ENCODE peak calls at places on chromosomes 3 and 15, in five cellular contexts. Q is breast epithelium, N is right atrium auricular region, F is sigmoid colon, O is transverse colon. M is an unnamed sample.

GRCh38 chr3:169809230-169809795 is 3.4 kb upstream of the LRRIQ4 start:
- DNase-seq in Q (no peak), N (no peak), F (no peak), O (no peak), M (no peak)

GRCh38 chr3:161559177-161559998 is 62.8 kb downstream of the OTOL1 start:
- DNase-seq in Q (no peak), N (no peak), F (no peak), O (no peak), M (no peak)

GRCh38 chr3:135134717-135135116 is 339.7 kb downstream of the EPHB1 start:
- DNase-seq in Q (no peak), N (no peak), F (no peak), O (no peak), M (no peak)

GRCh38 chr3:102532901-102533300 is 98.1 kb downstream of the ZPLD1 start:
- DNase-seq in Q (no peak), N (no peak), F (no peak), O (no peak), M (no peak)

GRCh38 chr3:146241523-146242240 is 9.2 kb downstream of the PLSCR4 start:
- DNase-seq in Q (no peak), N (no peak), F (no peak), O (no peak), M (no peak)

GRCh38 chr3:83567935-83568334 is 1390.9 kb upstream of the CADM2 start:
- DNase-seq in Q (no peak), N (no peak), F (no peak), O (no peak), M (no peak)

GRCh38 chr3:149367021-149367840 is 10.2 kb downstream of the TM4SF1 start:
- DNase-seq in Q (no peak), N (no peak), F (no peak), O (peak; percentile 55), M (peak; percentile 57)

GRCh38 chr3:194720048-194720447 is 34.4 kb downstream of the FAM43A start:
- DNase-seq in Q (no peak), N (no peak), F (no peak), O (no peak), M (no peak)

GRCh38 chr15:77759896-77760592 is 127.3 kb upstream of the LINGO1 start:
- DNase-seq in Q (no peak), N (no peak), F (no peak), O (no peak), M (no peak)

GRCh38 chr15:67127925-67128324 is 62.5 kb downstream of the SMAD3 start:
- DNase-seq in Q (no peak), N (no peak), F (no peak), O (no peak), M (no peak)

GRCh38 chr3:72223116-72223515 is 438.2 kb upstream of the PROK2 start:
- DNase-seq in Q (no peak), N (no peak), F (no peak), O (no peak), M (no peak)

GRCh38 chr3:134201201-134202130 is 49.2 kb downstream of the RYK start:
- DNase-seq in Q (no peak), N (no peak), F (no peak), O (no peak), M (no peak)

GRCh38 chr15:58396181-58396580 is 35.6 kb upstream of the LIPC start:
- DNase-seq in Q (no peak), N (no peak), F (no peak), O (no peak), M (no peak)

GRCh38 chr15:71888797-71889196 is 78.4 kb downstream of the NR2E3 start:
- DNase-seq in Q (no peak), N (no peak), F (no peak), O (no peak), M (no peak)

GRCh38 chr3:61960976-61961375 is 399.6 kb downstream of the PTPRG start:
- DNase-seq in Q (no peak), N (no peak), F (no peak), O (no peak), M (no peak)

GRCh38 chr15:85339976-85340665 is 40.3 kb upstream of the AKAP13 start:
- DNase-seq in Q (no peak), N (no peak), F (no peak), O (no peak), M (no peak)

DNA sequence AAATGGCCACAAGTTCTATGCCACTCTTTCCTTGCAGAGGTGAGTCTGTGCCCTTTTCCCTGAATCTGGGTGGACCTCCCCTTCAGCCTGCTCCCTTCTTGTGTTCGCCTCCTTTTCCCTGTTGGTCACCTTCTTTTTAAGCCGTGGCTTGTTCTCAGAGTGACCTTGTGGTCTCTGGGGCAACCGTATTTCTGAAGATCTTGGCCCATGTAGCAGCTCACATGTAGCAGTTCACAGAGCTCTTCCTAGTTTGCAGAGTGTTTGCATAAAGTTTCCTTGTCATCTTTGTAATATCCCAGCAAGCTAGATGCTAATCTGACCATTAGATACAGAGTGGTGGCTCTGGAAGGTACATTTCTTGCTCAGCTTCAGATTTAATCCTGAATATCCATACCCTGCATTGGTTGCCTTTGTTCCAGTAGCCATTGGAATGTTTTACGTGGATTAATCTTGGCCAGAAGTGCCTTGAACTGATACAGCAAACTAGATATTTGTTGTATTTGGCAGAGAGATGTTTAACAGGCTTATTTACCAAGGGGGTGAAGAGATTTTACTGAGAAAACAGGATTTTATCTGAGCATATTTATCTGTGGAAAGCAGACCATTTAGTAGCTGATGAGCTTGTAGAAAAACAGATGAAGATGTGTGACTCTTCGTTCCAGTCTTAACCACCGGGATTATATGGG is 40.6 kb upstream of the BSN start:
- DNase-seq in Q (no peak), N (no peak), F (no peak), O (no peak), M (no peak)
- H3K4me1 ChIP-seq in Q (no peaks in the 10 kb centered on the region), N (peaks cover 17% of the 10 kb centered on the region), F (peaks cover 45% of the 10 kb centered on the region), O (no peaks in the 10 kb centered on the region), M (no peaks in the 10 kb centered on the region)

DNA sequence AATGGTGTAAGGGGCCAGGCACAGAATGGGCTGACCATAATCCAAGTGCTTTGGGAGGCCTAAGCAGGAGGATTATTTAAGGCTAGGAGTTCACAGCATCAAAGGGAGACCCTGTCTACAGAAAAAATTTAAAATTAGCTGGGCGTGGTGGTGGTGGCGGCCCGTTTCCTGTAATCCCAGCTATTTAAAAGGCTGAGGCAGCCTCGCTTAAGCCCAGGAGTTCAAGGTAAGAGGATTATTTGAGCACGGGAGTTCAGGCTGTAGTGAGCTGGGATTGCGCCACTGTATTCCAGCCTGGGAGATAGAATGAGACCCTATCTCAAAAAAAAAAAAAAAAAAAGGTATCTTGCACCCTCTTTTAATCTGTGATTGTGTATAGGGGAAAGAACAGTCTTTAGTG is 1.9 kb downstream of the TMA7 start:
- DNase-seq in Q (no peak), N (no peak), F (no peak), O (no peak), M (no peak)
- H3K4me3 ChIP-seq in Q (no peak overlapping the region), N (no peak overlapping the region), F (no peak overlapping the region), O (no peak overlapping the region), M (no peak overlapping the region)

GRCh38 chr15:90891346-90891949 is 7.1 kb downstream of the FES start:
- DNase-seq in Q (no peak), N (no peak), F (peak; percentile 49), O (no peak), M (no peak)

GRCh38 chr15:90892023-90892422 is 7.7 kb downstream of the FES start:
- DNase-seq in Q (no peak), N (no peak), F (no peak), O (no peak), M (no peak)

GRCh38 chr15:90892498-90893174 is 8.3 kb downstream of the FES start:
- DNase-seq in Q (no peak), N (no peak), F (no peak), O (no peak), M (no peak)

GRCh38 chr15:90893175-90894090 is 9.1 kb downstream of the FES start:
- DNase-seq in Q (no peak), N (no peak), F (no peak), O (no peak), M (no peak)

GRCh38 chr15:90895571-90896117 is 7.5 kb upstream of the MAN2A2 start:
- DNase-seq in Q (no peak), N (no peak), F (no peak), O (no peak), M (no peak)
- TF ChIP-seq CTCF in Q (no peak), N (no peak), F (no peak), O (no peak), M (no peak)

DNA sequence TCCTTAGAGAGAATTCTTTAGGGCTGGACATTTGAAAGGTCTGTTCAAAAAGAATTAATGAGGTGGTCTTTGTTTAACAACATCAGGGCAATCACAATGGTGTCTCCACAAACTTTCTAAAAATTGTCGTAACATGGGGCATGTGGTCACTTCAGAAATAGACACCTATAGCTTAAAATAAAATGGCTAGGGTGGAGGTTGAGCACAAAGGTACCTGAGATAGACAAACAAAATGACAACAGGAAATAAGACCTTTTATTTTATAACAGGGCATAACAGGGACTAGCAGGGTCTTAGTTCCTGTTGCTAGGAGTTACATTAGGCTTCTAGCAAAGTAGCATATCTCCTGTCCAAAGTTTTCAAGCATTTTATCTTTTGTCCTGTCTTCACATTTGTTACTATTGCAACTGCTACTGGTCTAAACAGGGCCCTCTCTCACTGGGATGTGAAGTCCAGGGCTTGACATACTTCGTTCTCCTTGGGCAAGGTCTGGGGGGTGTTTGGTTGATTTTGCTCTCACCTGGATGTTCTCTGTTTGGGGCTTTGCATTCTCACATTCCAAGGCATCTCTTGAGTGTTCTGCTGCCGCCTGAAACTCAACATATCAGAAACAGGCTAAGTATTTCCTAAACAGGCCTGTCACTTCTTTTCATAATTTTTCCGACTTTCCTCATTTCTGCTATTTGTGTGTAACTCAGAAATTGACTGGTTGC is 3.0 kb downstream of the GCSAM start:
- DNase-seq in Q (no peak), N (no peak), F (no peak), O (no peak), M (no peak)
- H3K4me1 ChIP-seq in Q (no peaks in the 10 kb centered on the region), N (peaks cover 17% of the 10 kb centered on the region), F (no peaks in the 10 kb centered on the region), O (peaks cover 8% of the 10 kb centered on the region), M (peaks cover 8% of the 10 kb centered on the region)

GRCh38 chr3:59451041-59451763 is 401.4 kb upstream of the CFAP20DC start:
- DNase-seq in Q (no peak), N (no peak), F (no peak), O (peak; percentile 38), M (no peak)
- H3K4me3 ChIP-seq in Q (no peak overlapping the region), N (no peak overlapping the region), F (no peak overlapping the region), O (no peak overlapping the region), M (no peak overlapping the region)

GRCh38 chr3:192772495-192772894 is 45.2 kb upstream of the FGF12 start:
- DNase-seq in Q (peak; percentile 61), N (no peak), F (no peak), O (no peak), M (no peak)
- TF ChIP-seq CTCF in Q (no peak), N (peak; percentile 69), F (no peak), O (no peak), M (no peak)